ENCODE peak calls at places on chromosomes 13 and 19, in ten cellular contexts. K, V, Q, Z, Y, O, T, H, X and B are unnamed samples.

GRCh38 chr19:34722353-34722752 is 11.7 kb upstream of the ZNF181 start:
- DNase-seq in X (no peak), K (no peak), Q (no peak), O (no peak), Y (no peak), T (no peak), Z (no peak), V (no peak), H (no peak), B (no peak)

GRCh38 chr19:12043752-12044422 is 8.4 kb upstream of the ZNF433 start:
- DNase-seq in Y (no peak), H (no peak), Q (no peak), O (no peak), K (no peak), X (no peak), T (no peak), Z (no peak), V (no peak), B (no peak)

GRCh38 chr19:16285769-16286564 is 38.7 kb upstream of the KLF2 start:
- DNase-seq in X (peak; percentile 21), Y (peak; percentile 33), Z (peak; percentile 5), Q (no peak), K (no peak), H (peak; percentile 11), T (no peak), O (peak; percentile 58), V (no peak), B (no peak)

GRCh38 chr13:29578300-29579048 is 17.0 kb downstream of the SLC7A1 start:
- DNase-seq in V (no peak), X (no peak), Y (no peak), H (no peak), Q (no peak), K (no peak), T (no peak), Z (no peak), O (no peak), B (no peak)

GRCh38 chr19:38486731-38487336 is 53.3 kb downstream of the RYR1 start:
- DNase-seq in K (no peak), X (no peak), O (no peak), Y (no peak), V (no peak), Z (no peak), H (no peak), T (no peak), Q (no peak), B (no peak)

GRCh38 chr19:47157455-47158321 is 27.1 kb downstream of the SAE1 start:
- DNase-seq in O (no peak), Q (peak; percentile 79), K (peak; percentile 62), H (no peak), V (no peak), X (peak; percentile 27), Z (peak; percentile 62), T (no peak), Y (no peak), B (peak; percentile 47)

GRCh38 chr19:9709305-9709704 is 34.4 kb upstream of the ZNF562 start:
- DNase-seq in K (no peak), O (no peak), H (no peak), V (no peak), X (no peak), Z (no peak), T (no peak), Y (no peak), Q (no peak), B (no peak)

GRCh38 chr19:35029737-35030256 is 473 bp upstream of the SCN1B start:
- DNase-seq in V (no peak), Y (no peak), Z (no peak), H (no peak), X (no peak), Q (no peak), T (no peak), K (no peak), O (no peak), B (no peak)

GRCh38 chr13:51282322-51282721 is 57.2 kb upstream of the SERPINE3 start:
- DNase-seq in H (no peak), Z (no peak), T (no peak), Y (no peak), X (no peak), O (no peak), Q (no peak), K (no peak), V (no peak), B (no peak)

GRCh38 chr13:91142572-91142971 is 204.9 kb upstream of the MIR17HG start:
- DNase-seq in Z (peak; percentile 1), Q (peak; percentile 51), K (no peak), O (no peak), H (peak; percentile 92), X (no peak), T (no peak), Y (no peak), V (no peak), B (no peak)

GRCh38 chr13:53045110-53045509 is 16.5 kb downstream of the OLFM4 start:
- DNase-seq in O (no peak), Q (peak; percentile 1), T (no peak), H (peak; percentile 18), K (peak; percentile 84), Z (no peak), X (no peak), Y (no peak), V (no peak), B (no peak)

GRCh38 chr19:43820098-43820860 is 6.8 kb upstream of the ZNF283 start:
- DNase-seq in K (peak; percentile 41), Z (peak; percentile 55), V (peak; percentile 73), X (no peak), H (no peak), O (peak; percentile 74), Q (peak; percentile 53), T (peak; percentile 19), Y (no peak), B (peak; percentile 10)

GRCh38 chr13:75454497-75454896 is 27.5 kb downstream of the TBC1D4 start:
- DNase-seq in Z (no peak), O (no peak), T (no peak), Y (no peak), X (no peak), Q (no peak), H (no peak), V (no peak), K (no peak), B (no peak)

GRCh38 chr19:47322048-47322447 is 9.9 kb upstream of the C5AR2 start:
- DNase-seq in T (no peak), O (no peak), X (no peak), Q (no peak), K (no peak), Z (no peak), Y (no peak), V (no peak), H (no peak), B (no peak)

GRCh38 chr13:87035538-87035937 is 635.6 kb upstream of the SLITRK5 start:
- DNase-seq in Z (no peak), H (no peak), X (no peak), O (no peak), T (no peak), Y (no peak), Q (no peak), V (no peak), K (no peak), B (no peak)

GRCh38 chr13:28138756-28139470 is 568 bp downstream of the PAN3 start:
- DNase-seq in X (peak; percentile 81), O (peak; percentile 74), Y (peak; percentile 51), Q (peak; percentile 96), Z (peak; percentile 87), H (peak; percentile 72), K (peak; percentile 91), V (peak; percentile 68), T (peak; percentile 89), B (peak; percentile 83)

GRCh38 chr13:73731564-73731963 is 402.6 kb downstream of the KLF12 start:
- DNase-seq in O (no peak), Y (no peak), V (no peak), Q (no peak), H (no peak), Z (no peak), T (no peak), X (no peak), K (no peak), B (no peak)

GRCh38 chr19:7706662-7707454 is 4.9 kb upstream of the FCER2 start:
- DNase-seq in T (no peak), X (no peak), K (no peak), V (no peak), O (no peak), H (no peak), Z (no peak), Q (no peak), Y (no peak), B (no peak)

GRCh38 chr13:23680836-23681235 is 110.6 kb downstream of the TNFRSF19 start:
- DNase-seq in K (no peak), T (no peak), Y (no peak), V (no peak), H (no peak), Z (no peak), O (no peak), Q (no peak), X (no peak), B (no peak)

GRCh38 chr13:85659493-85659892 is 139.7 kb downstream of the SLITRK6 start:
- DNase-seq in Q (peak; percentile 21), O (no peak), X (no peak), Z (peak; percentile 78), K (no peak), H (no peak), V (no peak), Y (no peak), T (no peak), B (no peak)

GRCh38 chr19:11179716-11180297 is 17.5 kb downstream of the KANK2 start:
- DNase-seq in Y (no peak), T (peak; percentile 56), K (no peak), Q (peak; percentile 23), Z (no peak), O (no peak), V (no peak), X (no peak), H (no peak), B (peak; percentile 74)

GRCh38 chr19:2032296-2032941 is 16.9 kb upstream of the BTBD2 start:
- DNase-seq in T (peak; percentile 28), X (no peak), Y (peak; percentile 81), Z (peak; percentile 93), O (peak; percentile 96), H (no peak), Q (peak; percentile 76), K (peak; percentile 98), V (peak; percentile 92), B (no peak)

GRCh38 chr19:42129399-42130253 is 2.6 kb downstream of the POU2F2 start:
- DNase-seq in Y (no peak), K (peak; percentile 31), H (no peak), V (no peak), O (peak; percentile 52), T (peak; percentile 87), X (no peak), Q (peak; percentile 38), Z (peak; percentile 76), B (peak; percentile 87)

GRCh38 chr13:99648905-99649304 is 147.6 kb downstream of the TM9SF2 start:
- DNase-seq in Q (no peak), X (no peak), Y (no peak), T (no peak), O (no peak), H (no peak), V (no peak), K (peak; percentile 0), Z (no peak), B (no peak)

GRCh38 chr13:29937836-29938235 is 87.4 kb upstream of the UBL3 start:
- DNase-seq in O (no peak), H (no peak), Z (no peak), Q (no peak), Y (peak; percentile 22), V (no peak), X (no peak), T (no peak), K (no peak), B (no peak)

GRCh38 chr13:34391071-34391470 is 551.0 kb upstream of the NBEA start:
- DNase-seq in H (no peak), V (no peak), T (no peak), X (no peak), O (no peak), Y (no peak), Q (peak; percentile 52), K (no peak), Z (peak; percentile 72), B (no peak)

GRCh38 chr19:13914777-13915176 is 8.8 kb downstream of the CC2D1A start:
- DNase-seq in X (no peak), Q (no peak), O (no peak), V (no peak), H (no peak), K (no peak), Y (no peak), T (no peak), Z (no peak), B (no peak)

GRCh38 chr19:2266183-2266993 is 10.2 kb upstream of the JSRP1 start:
- DNase-seq in T (peak; percentile 71), Y (no peak), V (peak; percentile 63), Q (peak; percentile 87), K (peak; percentile 96), X (no peak), O (peak; percentile 72), Z (peak; percentile 30), H (no peak), B (peak; percentile 61)